ENCODE peak calls at places on chromosome 3, in ten cellular contexts. One of them, this sample, is unnamed.

GRCh38 chr3:88589131-88589530 is 439.4 kb downstream of the C3orf38 start:
- DNase-seq in ovary: no peak
- DNase-seq in stimulated activated CD8-positive, alpha-beta memory T cell treated with anti-CD3 and anti-CD28 coated beads, Interleukin-12 subunit alpha, Interleukin-12 subunit beta, amount 100 ng/mL, for 4 hours: no peak
- DNase-seq in NCI-H2081: no peak
- DNase-seq in natural killer cell treated with Interleukin-12 subunit alpha and Interleukin-12 subunit beta and Interleukin-15 and Interleukin-18, amount 100 ng/mL, for 72 hours: no peak
- DNase-seq in KBM-7: no peak
- DNase-seq in glutamatergic neuron: no peak
- DNase-seq in NCI-H345: no peak
- DNase-seq in fibroblast of the conjunctiva: no peak
- DNase-seq in T-helper 1 cell: no peak
- DNase-seq in this sample: no peak

GRCh38 chr3:17974206-17974841 is 231.9 kb upstream of the TBC1D5 start:
- DNase-seq in ovary: no peak
- DNase-seq in stimulated activated CD8-positive, alpha-beta memory T cell treated with anti-CD3 and anti-CD28 coated beads, Interleukin-12 subunit alpha, Interleukin-12 subunit beta, amount 100 ng/mL, for 4 hours: no peak
- DNase-seq in NCI-H2081: no peak
- DNase-seq in natural killer cell treated with Interleukin-12 subunit alpha and Interleukin-12 subunit beta and Interleukin-15 and Interleukin-18, amount 100 ng/mL, for 72 hours: no peak
- DNase-seq in KBM-7: no peak
- DNase-seq in glutamatergic neuron: no peak
- DNase-seq in NCI-H345: no peak
- DNase-seq in fibroblast of the conjunctiva: no peak
- DNase-seq in T-helper 1 cell: no peak
- DNase-seq in this sample: no peak

GRCh38 chr3:17233398-17233800 is 348.6 kb downstream of the PLCL2 start:
- DNase-seq in ovary: no peak
- DNase-seq in stimulated activated CD8-positive, alpha-beta memory T cell treated with anti-CD3 and anti-CD28 coated beads, Interleukin-12 subunit alpha, Interleukin-12 subunit beta, amount 100 ng/mL, for 4 hours: no peak
- DNase-seq in NCI-H2081: peak
- DNase-seq in natural killer cell treated with Interleukin-12 subunit alpha and Interleukin-12 subunit beta and Interleukin-15 and Interleukin-18, amount 100 ng/mL, for 72 hours: peak
- DNase-seq in KBM-7: peak
- DNase-seq in glutamatergic neuron: no peak
- DNase-seq in NCI-H345: peak
- DNase-seq in fibroblast of the conjunctiva: peak
- DNase-seq in T-helper 1 cell: no peak
- DNase-seq in this sample: peak

GRCh38 chr3:50655009-50655830 is 19.5 kb upstream of the DOCK3 start:
- DNase-seq in ovary: no peak
- DNase-seq in stimulated activated CD8-positive, alpha-beta memory T cell treated with anti-CD3 and anti-CD28 coated beads, Interleukin-12 subunit alpha, Interleukin-12 subunit beta, amount 100 ng/mL, for 4 hours: no peak
- DNase-seq in NCI-H2081: no peak
- DNase-seq in natural killer cell treated with Interleukin-12 subunit alpha and Interleukin-12 subunit beta and Interleukin-15 and Interleukin-18, amount 100 ng/mL, for 72 hours: no peak
- DNase-seq in KBM-7: peak
- DNase-seq in glutamatergic neuron: no peak
- DNase-seq in NCI-H345: no peak
- DNase-seq in fibroblast of the conjunctiva: no peak
- DNase-seq in T-helper 1 cell: no peak
- DNase-seq in this sample: no peak

GRCh38 chr3:11212301-11212613 is 58.0 kb downstream of the HRH1 start:
- DNase-seq in ovary: no peak
- DNase-seq in stimulated activated CD8-positive, alpha-beta memory T cell treated with anti-CD3 and anti-CD28 coated beads, Interleukin-12 subunit alpha, Interleukin-12 subunit beta, amount 100 ng/mL, for 4 hours: no peak
- DNase-seq in NCI-H2081: no peak
- DNase-seq in natural killer cell treated with Interleukin-12 subunit alpha and Interleukin-12 subunit beta and Interleukin-15 and Interleukin-18, amount 100 ng/mL, for 72 hours: no peak
- DNase-seq in KBM-7: no peak
- DNase-seq in glutamatergic neuron: no peak
- DNase-seq in NCI-H345: no peak
- DNase-seq in fibroblast of the conjunctiva: no peak
- DNase-seq in T-helper 1 cell: no peak
- DNase-seq in this sample: no peak

GRCh38 chr3:72580246-72580756 is 267.9 kb downstream of the SHQ1 start:
- DNase-seq in ovary: no peak
- DNase-seq in stimulated activated CD8-positive, alpha-beta memory T cell treated with anti-CD3 and anti-CD28 coated beads, Interleukin-12 subunit alpha, Interleukin-12 subunit beta, amount 100 ng/mL, for 4 hours: no peak
- DNase-seq in NCI-H2081: no peak
- DNase-seq in natural killer cell treated with Interleukin-12 subunit alpha and Interleukin-12 subunit beta and Interleukin-15 and Interleukin-18, amount 100 ng/mL, for 72 hours: no peak
- DNase-seq in KBM-7: no peak
- DNase-seq in glutamatergic neuron: no peak
- DNase-seq in NCI-H345: no peak
- DNase-seq in fibroblast of the conjunctiva: no peak
- DNase-seq in T-helper 1 cell: no peak
- DNase-seq in this sample: no peak

GRCh38 chr3:176075046-176075445 is 1122.2 kb downstream of the TBL1XR1 start:
- DNase-seq in ovary: no peak
- DNase-seq in stimulated activated CD8-positive, alpha-beta memory T cell treated with anti-CD3 and anti-CD28 coated beads, Interleukin-12 subunit alpha, Interleukin-12 subunit beta, amount 100 ng/mL, for 4 hours: no peak
- DNase-seq in NCI-H2081: no peak
- DNase-seq in natural killer cell treated with Interleukin-12 subunit alpha and Interleukin-12 subunit beta and Interleukin-15 and Interleukin-18, amount 100 ng/mL, for 72 hours: no peak
- DNase-seq in KBM-7: no peak
- DNase-seq in glutamatergic neuron: no peak
- DNase-seq in NCI-H345: no peak
- DNase-seq in fibroblast of the conjunctiva: no peak
- DNase-seq in T-helper 1 cell: no peak
- DNase-seq in this sample: no peak

GRCh38 chr3:86921981-86922680 is 68.8 kb downstream of the VGLL3 start:
- DNase-seq in ovary: no peak
- DNase-seq in stimulated activated CD8-positive, alpha-beta memory T cell treated with anti-CD3 and anti-CD28 coated beads, Interleukin-12 subunit alpha, Interleukin-12 subunit beta, amount 100 ng/mL, for 4 hours: no peak
- DNase-seq in NCI-H2081: no peak
- DNase-seq in natural killer cell treated with Interleukin-12 subunit alpha and Interleukin-12 subunit beta and Interleukin-15 and Interleukin-18, amount 100 ng/mL, for 72 hours: no peak
- DNase-seq in KBM-7: no peak
- DNase-seq in glutamatergic neuron: no peak
- DNase-seq in NCI-H345: no peak
- DNase-seq in fibroblast of the conjunctiva: no peak
- DNase-seq in T-helper 1 cell: no peak
- DNase-seq in this sample: no peak

GRCh38 chr3:136250862-136251460 is 821 bp downstream of the PCCB start:
- DNase-seq in ovary: peak
- DNase-seq in stimulated activated CD8-positive, alpha-beta memory T cell treated with anti-CD3 and anti-CD28 coated beads, Interleukin-12 subunit alpha, Interleukin-12 subunit beta, amount 100 ng/mL, for 4 hours: no peak
- DNase-seq in NCI-H2081: peak
- DNase-seq in natural killer cell treated with Interleukin-12 subunit alpha and Interleukin-12 subunit beta and Interleukin-15 and Interleukin-18, amount 100 ng/mL, for 72 hours: no peak
- DNase-seq in KBM-7: peak
- DNase-seq in glutamatergic neuron: peak
- DNase-seq in NCI-H345: no peak
- DNase-seq in fibroblast of the conjunctiva: peak
- DNase-seq in T-helper 1 cell: no peak
- DNase-seq in this sample: no peak

GRCh38 chr3:138072816-138073215 is 42.6 kb downstream of the DZIP1L start:
- DNase-seq in ovary: no peak
- DNase-seq in stimulated activated CD8-positive, alpha-beta memory T cell treated with anti-CD3 and anti-CD28 coated beads, Interleukin-12 subunit alpha, Interleukin-12 subunit beta, amount 100 ng/mL, for 4 hours: no peak
- DNase-seq in NCI-H2081: no peak
- DNase-seq in natural killer cell treated with Interleukin-12 subunit alpha and Interleukin-12 subunit beta and Interleukin-15 and Interleukin-18, amount 100 ng/mL, for 72 hours: no peak
- DNase-seq in KBM-7: no peak
- DNase-seq in glutamatergic neuron: no peak
- DNase-seq in NCI-H345: peak
- DNase-seq in fibroblast of the conjunctiva: no peak
- DNase-seq in T-helper 1 cell: no peak
- DNase-seq in this sample: no peak